ENCODE peak calls at places on chromosome 14, in nine cellular contexts. H is hepatocyte, U is OCI-LY7, T is MM.1S, A is PC-3, G is GM23248, P is SK-N-SH, F is GM23338, Z is HCT116. S is an unnamed sample.

GRCh38 chr14:104563742-104564615 is 15.6 kb upstream of the C14orf180 start:
- DNase-seq in G (peak; percentile 63), F (peak; percentile 90), T (no peak), P (peak; percentile 98), Z (peak; percentile 51), H (peak; percentile 84), A (peak; percentile 73), U (peak; percentile 38), S (peak; percentile 94)

GRCh38 chr14:90518941-90519256 is 122.1 kb downstream of the CALM1 start:
- DNase-seq in F (peak; percentile 85), T (peak; percentile 8), U (peak; percentile 49), P (no peak), H (peak; percentile 22), A (peak; percentile 52), Z (peak; percentile 37), G (peak; percentile 36), S (peak; percentile 87)

GRCh38 chr14:22547309-22547947 is 41.6 kb downstream of the DAD1 start:
- DNase-seq in A (no peak), Z (no peak), G (peak; percentile 29), F (no peak), P (no peak), U (no peak), T (no peak), H (no peak), S (no peak)

GRCh38 chr14:34331728-34332623 is 130.1 kb downstream of the SPTSSA start:
- DNase-seq in G (peak; percentile 61), Z (peak; percentile 57), T (peak; percentile 81), A (peak; percentile 85), U (peak; percentile 74), F (peak; percentile 85), H (peak; percentile 79), P (peak; percentile 68), S (peak; percentile 90)

GRCh38 chr14:99234982-99235491 is 37.0 kb downstream of the BCL11B start:
- DNase-seq in A (no peak), F (peak; percentile 80), H (peak; percentile 70), G (no peak), U (no peak), T (no peak), Z (peak; percentile 27), P (no peak), S (no peak)

GRCh38 chr14:61749867-61750266 is 12.4 kb upstream of the SNAPC1 start:
- DNase-seq in A (peak; percentile 76), H (peak; percentile 34), F (peak; percentile 61), Z (no peak), G (peak; percentile 49), P (no peak), T (no peak), U (no peak), S (peak; percentile 58)

GRCh38 chr14:38089123-38089522 is 118.6 kb upstream of the SSTR1 start:
- DNase-seq in G (peak; percentile 27), P (no peak), U (no peak), Z (no peak), H (no peak), T (no peak), A (no peak), F (no peak), S (no peak)

GRCh38 chr14:69473271-69473670 is 11.3 kb upstream of the PLEKHD1 start:
- DNase-seq in T (no peak), Z (no peak), U (no peak), F (no peak), G (no peak), P (no peak), H (no peak), A (peak; percentile 74), S (no peak)

GRCh38 chr14:102185360-102185759 is 45.7 kb downstream of the WDR20 start:
- DNase-seq in U (no peak), P (no peak), Z (no peak), T (no peak), G (no peak), A (no peak), H (peak; percentile 49), F (no peak), S (no peak)

GRCh38 chr14:98466807-98467206 is 805.2 kb downstream of the BCL11B start:
- DNase-seq in T (no peak), H (no peak), G (peak; percentile 15), P (no peak), F (no peak), A (no peak), U (no peak), Z (no peak), S (peak; percentile 23)

GRCh38 chr14:24123465-24124417 is 6.7 kb upstream of the FITM1 start:
- DNase-seq in G (no peak), P (no peak), U (no peak), T (no peak), H (no peak), F (no peak), A (no peak), Z (no peak), S (no peak)

GRCh38 chr14:99755629-99756603 is 37.3 kb upstream of the EML1 start:
- DNase-seq in H (peak; percentile 65), U (no peak), G (peak; percentile 95), T (no peak), P (no peak), F (no peak), A (peak; percentile 86), Z (no peak), S (no peak)

GRCh38 chr14:58944226-58944769 is 244.2 kb upstream of the DAAM1 start:
- DNase-seq in Z (no peak), T (no peak), G (no peak), F (peak; percentile 59), P (no peak), U (no peak), H (peak; percentile 42), A (no peak), S (no peak)

GRCh38 chr14:23434488-23435219 is 806 bp downstream of the MYH7 start:
- DNase-seq in F (no peak), A (no peak), G (no peak), Z (no peak), H (no peak), U (no peak), T (no peak), P (no peak), S (no peak)

GRCh38 chr14:65019944-65020566 is 33.4 kb downstream of the FNTB start:
- DNase-seq in P (peak; percentile 59), U (peak; percentile 64), H (peak; percentile 79), A (peak; percentile 89), Z (peak; percentile 53), G (peak; percentile 84), F (peak; percentile 83), T (peak; percentile 21), S (peak; percentile 76)

GRCh38 chr14:54312166-54312801 is 84.5 kb upstream of the CDKN3 start:
- DNase-seq in F (peak; percentile 13), G (peak; percentile 96), Z (peak; percentile 62), P (no peak), A (peak; percentile 100), T (no peak), H (peak; percentile 48), U (no peak), S (no peak)

GRCh38 chr14:30558675-30559555 is at the start of gene G2E3:
- DNase-seq in H (peak; percentile 94), F (peak; percentile 94), U (peak; percentile 92), Z (peak; percentile 69), P (peak; percentile 93), A (peak; percentile 93), T (peak; percentile 80), G (peak; percentile 95), S (peak; percentile 99)
- H3K9me2 ChIP-seq in H (no peaks in the 10 kb centered on the region), F (no peaks in the 10 kb centered on the region), U (no peaks in the 10 kb centered on the region), Z (no peaks in the 10 kb centered on the region), P (no peaks in the 10 kb centered on the region), A (no peaks in the 10 kb centered on the region), T (no peaks in the 10 kb centered on the region), G (no peaks in the 10 kb centered on the region), S (no peaks in the 10 kb centered on the region)

GRCh38 chr14:53108292-53108937 is 44.7 kb downstream of the DDHD1 start:
- DNase-seq in G (peak; percentile 46), A (no peak), U (peak; percentile 34), P (no peak), F (no peak), H (no peak), Z (no peak), T (no peak), S (peak; percentile 65)

GRCh38 chr14:53109028-53109687 is 44.0 kb downstream of the DDHD1 start:
- DNase-seq in A (no peak), Z (no peak), F (no peak), T (peak; percentile 75), G (peak; percentile 54), U (peak; percentile 43), H (no peak), P (no peak), S (peak; percentile 77)

GRCh38 chr14:53110103-53110502 is 43.0 kb downstream of the DDHD1 start:
- DNase-seq in G (no peak), P (no peak), F (no peak), U (no peak), H (no peak), A (no peak), T (no peak), Z (no peak), S (no peak)

GRCh38 chr14:53109688-53110041 is 43.5 kb downstream of the DDHD1 start:
- DNase-seq in P (no peak), A (no peak), F (no peak), U (no peak), G (no peak), Z (no peak), T (no peak), H (no peak), S (no peak)

DNA sequence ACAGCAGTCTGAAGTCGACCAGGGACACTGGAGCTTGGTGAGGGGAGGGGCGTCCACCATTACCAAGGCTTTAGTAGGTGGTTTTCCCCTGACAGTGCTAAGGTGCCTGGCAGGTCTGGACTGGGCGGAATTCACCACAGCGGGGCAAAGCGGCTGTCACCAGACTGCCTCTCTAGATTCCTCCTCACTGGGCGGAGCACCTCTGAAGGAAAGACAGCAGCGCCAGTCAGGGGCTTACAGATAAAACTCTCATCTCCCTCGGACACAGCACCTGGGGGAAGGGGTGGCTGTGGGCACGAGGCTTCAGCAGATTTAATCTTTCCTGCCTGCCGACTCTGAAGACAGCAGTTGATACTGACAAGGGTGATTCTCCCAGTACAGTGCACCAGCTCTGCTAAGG is 39.1 kb downstream of the DDHD1 start:
- DNase-seq in P (no peak), T (no peak), F (no peak), H (no peak), Z (no peak), G (no peak), U (no peak), A (no peak), S (no peak)
- H3K9me2 ChIP-seq in P (no peaks in the 10 kb centered on the region), T (no peaks in the 10 kb centered on the region), F (no peaks in the 10 kb centered on the region), H (no peaks in the 10 kb centered on the region), Z (no peaks in the 10 kb centered on the region), G (no peaks in the 10 kb centered on the region), U (no peaks in the 10 kb centered on the region), A (no peaks in the 10 kb centered on the region), S (no peaks in the 10 kb centered on the region)

GRCh38 chr14:68463299-68463698 is 329.6 kb downstream of the ZFP36L1 start:
- DNase-seq in U (no peak), F (no peak), P (no peak), T (no peak), H (no peak), G (no peak), A (no peak), Z (no peak), S (no peak)
- H3K9me2 ChIP-seq in U (no peaks in the 10 kb centered on the region), F (peaks cover 3% of the 10 kb centered on the region), P (no peaks in the 10 kb centered on the region), T (no peaks in the 10 kb centered on the region), H (no peaks in the 10 kb centered on the region), G (no peaks in the 10 kb centered on the region), A (no peaks in the 10 kb centered on the region), Z (no peaks in the 10 kb centered on the region), S (no peaks in the 10 kb centered on the region)

DNA sequence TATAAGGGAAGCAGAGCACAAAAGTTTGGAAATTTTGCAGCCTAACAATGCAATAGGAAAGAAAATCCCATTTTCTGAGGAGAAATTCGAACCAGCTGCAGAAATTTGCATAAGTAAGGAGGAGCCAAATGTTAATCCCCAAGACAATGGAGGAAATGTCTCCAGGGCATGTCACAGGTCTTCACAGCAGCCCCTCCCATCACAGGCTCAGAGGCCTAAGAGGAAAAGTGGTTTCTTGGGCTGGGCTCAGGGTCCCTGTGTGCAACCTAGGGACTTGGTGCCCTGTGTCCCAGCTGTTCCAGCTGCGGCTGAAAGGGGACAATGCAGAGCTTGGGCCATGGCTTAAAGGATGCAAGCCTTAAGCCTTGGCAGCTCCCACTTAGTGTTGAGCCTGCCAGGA is 190.0 kb downstream of the MDGA2 start:
- DNase-seq in A (no peak), U (no peak), F (peak; percentile 61), P (no peak), H (no peak), G (no peak), Z (no peak), T (no peak), S (no peak)
- H3K9me2 ChIP-seq in A (no peaks in the 10 kb centered on the region), U (no peaks in the 10 kb centered on the region), F (peaks cover 6% of the 10 kb centered on the region), P (no peaks in the 10 kb centered on the region), H (no peaks in the 10 kb centered on the region), G (no peaks in the 10 kb centered on the region), Z (no peaks in the 10 kb centered on the region), T (no peaks in the 10 kb centered on the region), S (no peaks in the 10 kb centered on the region)